ENCODE peak calls at places on chromosome 18, in eight cellular contexts. S is fibroblast of gingiva; Q is foreskin fibroblast; U is activated naive CD4-positive, alpha-beta T cell treated with anti-CD3 and anti-CD28 coated beads, Interleukin-2, amount 10 ng/mL, durations not matched to agents 7 days and 5 days; W is fibroblast of lung; M is cerebellum; Z is heart left ventricle; L is GM13977. K is an unnamed sample.

GRCh38 chr18:9417081-9417841 is 58.1 kb upstream of the RALBP1 start:
- DNase-seq in S (peak), Q (peak), U (no peak), W (peak), M (peak), Z (no peak), L (no peak), K (no peak)

GRCh38 chr18:52254367-52254766 is 85.6 kb upstream of the DCC start:
- DNase-seq in S (no peak), Q (no peak), U (no peak), W (no peak), M (no peak), Z (no peak), L (no peak), K (no peak)

GRCh38 chr18:77765468-77765867 is 515.8 kb downstream of the GALR1 start:
- DNase-seq in S (no peak), Q (no peak), U (peak), W (no peak), M (peak), Z (no peak), L (no peak), K (no peak)

GRCh38 chr18:48607049-48607984 is 68.5 kb downstream of the CTIF start:
- DNase-seq in S (peak), Q (peak), U (no peak), W (peak), M (no peak), Z (peak), L (no peak), K (no peak)

GRCh38 chr18:8261651-8262091 is 347.6 kb upstream of the RAB12 start:
- DNase-seq in S (peak), Q (peak), U (no peak), W (no peak), M (no peak), Z (no peak), L (no peak), K (no peak)

GRCh38 chr18:74194691-74195090 is 46.4 kb downstream of the TIMM21 start:
- DNase-seq in S (no peak), Q (no peak), U (no peak), W (no peak), M (no peak), Z (no peak), L (no peak), K (no peak)

GRCh38 chr18:41965856-41966255 is 10.8 kb downstream of the PIK3C3 start:
- DNase-seq in S (peak), Q (no peak), U (no peak), W (no peak), M (no peak), Z (no peak), L (no peak), K (no peak)

GRCh38 chr18:3441290-3441689 is 8.7 kb upstream of the TGIF1 start:
- DNase-seq in S (peak), Q (no peak), U (no peak), W (peak), M (no peak), Z (no peak), L (no peak), K (no peak)

GRCh38 chr18:63433349-63433866 is 11.1 kb upstream of the VPS4B start:
- DNase-seq in S (peak), Q (no peak), U (no peak), W (no peak), M (no peak), Z (no peak), L (no peak), K (no peak)

GRCh38 chr18:3538954-3539617 is 89.1 kb downstream of the TGIF1 start:
- DNase-seq in S (peak), Q (no peak), U (no peak), W (no peak), M (no peak), Z (no peak), L (no peak), K (no peak)

GRCh38 chr18:70377317-70377799 is 88.5 kb downstream of the SOCS6 start:
- DNase-seq in S (no peak), Q (peak), U (no peak), W (peak), M (no peak), Z (no peak), L (no peak), K (no peak)

GRCh38 chr18:76953186-76953982 is 131.0 kb downstream of the ZNF236 start:
- DNase-seq in S (no peak), Q (no peak), U (no peak), W (peak), M (no peak), Z (peak), L (no peak), K (no peak)

GRCh38 chr18:67513285-67513684 is 3.2 kb downstream of the DSEL start:
- DNase-seq in S (no peak), Q (no peak), U (no peak), W (peak), M (no peak), Z (no peak), L (no peak), K (no peak)

GRCh38 chr18:22816266-22817176 is 116.6 kb upstream of the RBBP8 start:
- DNase-seq in S (no peak), Q (no peak), U (no peak), W (no peak), M (no peak), Z (peak), L (no peak), K (no peak)

GRCh38 chr18:63480476-63480875 is 3.7 kb downstream of the SERPINB5 start:
- DNase-seq in S (no peak), Q (no peak), U (no peak), W (no peak), M (no peak), Z (no peak), L (no peak), K (no peak)

GRCh38 chr18:62715439-62715792 is at the start of gene PHLPP1:
- DNase-seq in S (no peak), Q (no peak), U (no peak), W (no peak), M (no peak), Z (no peak), L (peak), K (no peak)

GRCh38 chr18:58213931-58214431 is 170.0 kb downstream of the NEDD4L start:
- DNase-seq in S (no peak), Q (no peak), U (no peak), W (no peak), M (no peak), Z (no peak), L (no peak), K (no peak)

GRCh38 chr18:22515250-22515649 is 97.5 kb upstream of the CTAGE1 start:
- DNase-seq in S (no peak), Q (no peak), U (no peak), W (no peak), M (no peak), Z (no peak), L (no peak), K (no peak)

GRCh38 chr18:570256-570655 is 9.9 kb upstream of the CETN1 start:
- DNase-seq in S (no peak), Q (no peak), U (no peak), W (no peak), M (no peak), Z (no peak), L (no peak), K (no peak)

GRCh38 chr18:22871809-22872525 is 61.2 kb upstream of the RBBP8 start:
- DNase-seq in S (no peak), Q (no peak), U (no peak), W (peak), M (no peak), Z (no peak), L (no peak), K (no peak)

GRCh38 chr18:500230-500555 is 308 bp downstream of the COLEC12 start:
- DNase-seq in S (no peak), Q (no peak), U (no peak), W (no peak), M (no peak), Z (no peak), L (no peak), K (no peak)

GRCh38 chr18:59423251-59423650 is 64.2 kb upstream of the LMAN1 start:
- DNase-seq in S (peak), Q (no peak), U (no peak), W (peak), M (no peak), Z (no peak), L (no peak), K (no peak)

GRCh38 chr18:3966985-3967856 is 487.9 kb downstream of the DLGAP1 start:
- DNase-seq in S (peak), Q (no peak), U (no peak), W (no peak), M (no peak), Z (no peak), L (no peak), K (no peak)

GRCh38 chr18:11050966-11051365 is 98.4 kb downstream of the PIEZO2 start:
- DNase-seq in S (no peak), Q (no peak), U (no peak), W (no peak), M (no peak), Z (no peak), L (no peak), K (no peak)

GRCh38 chr18:24985616-24986015 is 366.4 kb downstream of the ZNF521 start:
- DNase-seq in S (no peak), Q (peak), U (no peak), W (no peak), M (no peak), Z (no peak), L (no peak), K (no peak)

K was measured in activated effector memory CD4-positive, alpha-beta T cell treated with anti-CD3 and anti-CD28 coated beads, Interleukin-2, amount 50 U/mL, for 16 hours.